ENCODE peak calls at places on chromosomes 11 and 22, in five cellular contexts. T, C, R, A and D are unnamed samples.

GRCh38 chr11:13480198-13480597 is 15.6 kb downstream of the PTH start:
- DNase-seq in C (no peak), R (no peak), A (peak; percentile 30), T (no peak), D (no peak)

GRCh38 chr11:128437137-128437536 is 150.2 kb downstream of the ETS1 start:
- DNase-seq in C (no peak), R (no peak), T (no peak), A (no peak), D (no peak)

GRCh38 chr11:19974886-19975285 is 185.4 kb downstream of the DBX1 start:
- DNase-seq in R (no peak), T (no peak), A (no peak), C (no peak), D (peak; percentile 44)

GRCh38 chr11:5197538-5197937 is 2.9 kb downstream of the OR51V1 start:
- DNase-seq in C (no peak), R (no peak), A (no peak), T (no peak), D (no peak)

GRCh38 chr22:48362736-48363404 is 1464.8 kb downstream of the BRD1 start:
- DNase-seq in C (no peak), R (no peak), A (no peak), T (no peak), D (no peak)

GRCh38 chr22:36386351-36386899 is 1.3 kb downstream of the MYH9 start:
- DNase-seq in R (no peak), A (peak; percentile 72), T (no peak), C (no peak), D (peak; percentile 65)

GRCh38 chr11:16086229-16086628 is 270.1 kb downstream of the SOX6 start:
- DNase-seq in T (no peak), C (no peak), R (no peak), A (no peak), D (no peak)

GRCh38 chr11:66071326-66071870 is 1.3 kb downstream of the PACS1 start:
- DNase-seq in C (no peak), R (peak; percentile 16), A (no peak), T (no peak), D (no peak)

GRCh38 chr22:19503367-19503766 is 20.8 kb downstream of the CLDN5 start:
- DNase-seq in R (no peak), T (no peak), A (no peak), C (no peak), D (no peak)

GRCh38 chr11:101914349-101914736 is 467 bp upstream of the CEP126 start:
- DNase-seq in T (no peak), R (no peak), A (peak; percentile 40), C (peak; percentile 37), D (peak; percentile 50)

GRCh38 chr11:122681731-122682130 is 26.2 kb downstream of the UBASH3B start:
- DNase-seq in R (no peak), C (no peak), T (no peak), A (no peak), D (no peak)

GRCh38 chr11:419248-420005 is 4.6 kb upstream of the SIGIRR start:
- DNase-seq in C (no peak), T (no peak), A (no peak), R (no peak), D (no peak)

GRCh38 chr11:17333799-17334586 is 17.6 kb upstream of the NCR3LG1 start:
- DNase-seq in C (no peak), A (no peak), R (no peak), T (no peak), D (no peak)

GRCh38 chr22:39215430-39216142 is 29.2 kb downstream of the PDGFB start:
- DNase-seq in A (no peak), T (no peak), R (no peak), C (no peak), D (no peak)

GRCh38 chr11:126104420-126104819 is 41.8 kb upstream of the CDON start:
- DNase-seq in A (no peak), C (no peak), R (no peak), T (no peak), D (no peak)

GRCh38 chr11:105211806-105212531 is 72.4 kb upstream of the CARD18 start:
- DNase-seq in A (no peak), C (no peak), R (no peak), T (no peak), D (no peak)

GRCh38 chr11:12229450-12230229 is 119.2 kb downstream of the MICAL2 start:
- DNase-seq in T (no peak), A (peak; percentile 63), R (no peak), C (no peak), D (no peak)

GRCh38 chr11:11265320-11265719 is 87.7 kb downstream of the CSNK2A3 start:
- DNase-seq in A (no peak), T (no peak), C (no peak), R (no peak), D (peak; percentile 72)

GRCh38 chr22:25030636-25031035 is 78.1 kb downstream of the KIAA1671 start:
- DNase-seq in A (no peak), T (no peak), R (no peak), C (no peak), D (peak; percentile 34)

GRCh38 chr22:46044718-46045458 is 67.9 kb upstream of the WNT7B start:
- DNase-seq in T (no peak), C (no peak), A (peak; percentile 57), R (no peak), D (no peak)

GRCh38 chr11:57493507-57494503 is 21.7 kb downstream of the SLC43A1 start:
- DNase-seq in C (peak; percentile 48), T (peak; percentile 39), R (peak; percentile 85), A (peak; percentile 87), D (peak; percentile 79)

GRCh38 chr11:2901854-2902783 is 16.5 kb upstream of the CDKN1C start:
- DNase-seq in A (peak; percentile 97), C (peak; percentile 92), R (peak; percentile 81), T (peak; percentile 89), D (peak; percentile 84)

GRCh38 chr22:46592390-46592872 is 27.8 kb upstream of the GRAMD4 start:
- DNase-seq in C (no peak), R (no peak), A (no peak), T (no peak), D (no peak)

GRCh38 chr22:50184004-50184461 is 1.7 kb upstream of the TRABD start:
- DNase-seq in T (no peak), R (no peak), C (peak; percentile 53), A (peak; percentile 74), D (no peak)

GRCh38 chr22:46451741-46452140 is 85.7 kb downstream of the CELSR1 start:
- DNase-seq in C (no peak), A (no peak), R (no peak), T (no peak), D (peak; percentile 34)

GRCh38 chr11:11969380-11970215 is 38.8 kb downstream of the DKK3 start:
- DNase-seq in A (no peak), C (no peak), R (no peak), T (no peak), D (no peak)

GRCh38 chr11:120978701-120979100 is 45.2 kb upstream of the TBCEL start:
- DNase-seq in C (no peak), T (no peak), R (no peak), A (no peak), D (no peak)

GRCh38 chr11:110097459-110098012 is 4.3 kb downstream of the ZC3H12C start:
- DNase-seq in T (no peak), R (no peak), A (no peak), C (no peak), D (peak; percentile 50)

GRCh38 chr22:21632237-21632895 is at the start of gene CCDC116:
- DNase-seq in C (no peak), T (peak; percentile 86), A (no peak), R (no peak), D (peak; percentile 83)

GRCh38 chr11:117703209-117703608 is 93.8 kb downstream of the DSCAML1 start:
- DNase-seq in C (no peak), T (peak; percentile 88), R (no peak), A (no peak), D (no peak)

GRCh38 chr11:11779975-11780374 is 61.8 kb upstream of the USP47 start:
- DNase-seq in R (no peak), A (no peak), T (no peak), C (no peak), D (no peak)

GRCh38 chr11:125080531-125080911 is 17.4 kb downstream of the SLC37A2 start:
- DNase-seq in T (no peak), A (no peak), R (no peak), C (no peak), D (no peak)

GRCh38 chr11:128905345-128906184 is 14.4 kb downstream of the KCNJ5 start:
- DNase-seq in R (no peak), A (peak; percentile 65), T (peak; percentile 67), C (peak; percentile 35), D (peak; percentile 70)

GRCh38 chr11:72637926-72638325 is 36.3 kb downstream of the PDE2A start:
- DNase-seq in R (no peak), A (no peak), C (no peak), T (no peak), D (no peak)

GRCh38 chr22:39518124-39518786 is 2.1 kb upstream of the ATF4 start:
- DNase-seq in C (no peak), R (no peak), A (no peak), T (no peak), D (no peak)

GRCh38 chr11:120238968-120239620 is 846 bp upstream of the POU2F3 start:
- DNase-seq in A (no peak), R (no peak), T (no peak), C (no peak), D (no peak)

GRCh38 chr22:32058656-32059280 is 15.7 kb downstream of the SLC5A1 start:
- DNase-seq in C (no peak), R (no peak), A (no peak), T (no peak), D (peak; percentile 66)

GRCh38 chr22:35777335-35777975 is 59.8 kb downstream of the APOL5 start:
- DNase-seq in R (no peak), C (peak; percentile 41), T (no peak), A (no peak), D (no peak)